ENCODE peak calls at places on chromosomes 6 and 20, in four cellular contexts. One of them, this sample, is unnamed.

GRCh38 chr6:1053587-1053986 is 258.3 kb upstream of the FOXQ1 start:
- DNase-seq in DND-41: no peak
- DNase-seq in mucosa of descending colon: no peak
- DNase-seq in HCT116: no peak
- DNase-seq in this sample: no peak

GRCh38 chr6:38271081-38271480 is 368.6 kb downstream of the BTBD9 start:
- DNase-seq in mucosa of descending colon: no peak
- DNase-seq in DND-41: no peak
- DNase-seq in HCT116: no peak
- DNase-seq in this sample: no peak

GRCh38 chr6:35919085-35919826 is 1.6 kb downstream of the SRPK1 start:
- DNase-seq in mucosa of descending colon: no peak
- DNase-seq in HCT116: no peak
- DNase-seq in DND-41: no peak
- DNase-seq in this sample: no peak

GRCh38 chr6:92810913-92811312 is 608.4 kb downstream of the EPHA7 start:
- DNase-seq in mucosa of descending colon: no peak
- DNase-seq in HCT116: peak
- DNase-seq in DND-41: peak
- DNase-seq in this sample: no peak

GRCh38 chr6:82413868-82414267 is 50.3 kb downstream of the TPBG start:
- DNase-seq in DND-41: no peak
- DNase-seq in mucosa of descending colon: no peak
- DNase-seq in HCT116: no peak
- DNase-seq in this sample: no peak

GRCh38 chr6:3133515-3133914 is 15.0 kb downstream of the BPHL start:
- DNase-seq in DND-41: no peak
- DNase-seq in HCT116: no peak
- DNase-seq in mucosa of descending colon: no peak
- DNase-seq in this sample: no peak

GRCh38 chr6:138727182-138727581 is 46.4 kb upstream of the CCDC28A start:
- DNase-seq in mucosa of descending colon: no peak
- DNase-seq in HCT116: no peak
- DNase-seq in DND-41: no peak
- DNase-seq in this sample: no peak

GRCh38 chr20:62784497-62784896 is 11.8 kb upstream of the MRGBP start:
- DNase-seq in DND-41: no peak
- DNase-seq in HCT116: no peak
- DNase-seq in mucosa of descending colon: no peak
- DNase-seq in this sample: no peak

GRCh38 chr6:34144581-34145160 is 1.2 kb downstream of the GRM4 start:
- DNase-seq in mucosa of descending colon: no peak
- DNase-seq in DND-41: no peak
- DNase-seq in HCT116: no peak
- DNase-seq in this sample: peak

GRCh38 chr6:35084511-35085203 is 56.5 kb downstream of the TCP11 start:
- DNase-seq in HCT116: no peak
- DNase-seq in DND-41: no peak
- DNase-seq in mucosa of descending colon: peak
- DNase-seq in this sample: peak

GRCh38 chr6:157982297-157982579 is 575 bp downstream of the SYNJ2 start:
- DNase-seq in HCT116: no peak
- DNase-seq in DND-41: peak
- DNase-seq in mucosa of descending colon: peak
- DNase-seq in this sample: peak

GRCh38 chr6:158769696-158770446 is 49.3 kb downstream of the EZR start:
- DNase-seq in HCT116: no peak
- DNase-seq in DND-41: no peak
- DNase-seq in mucosa of descending colon: no peak
- DNase-seq in this sample: no peak

GRCh38 chr6:1042583-1043457 is 269.1 kb upstream of the FOXQ1 start:
- DNase-seq in mucosa of descending colon: no peak
- DNase-seq in HCT116: no peak
- DNase-seq in DND-41: no peak
- DNase-seq in this sample: no peak

GRCh38 chr6:3230275-3231212 is 3.1 kb upstream of the TUBB2B start:
- DNase-seq in mucosa of descending colon: no peak
- DNase-seq in DND-41: no peak
- DNase-seq in HCT116: no peak
- DNase-seq in this sample: no peak

GRCh38 chr6:36979343-36979742 is 6.7 kb downstream of the MTCH1 start:
- DNase-seq in mucosa of descending colon: peak
- DNase-seq in DND-41: peak
- DNase-seq in HCT116: no peak
- DNase-seq in this sample: peak

GRCh38 chr6:166251655-166252054 is 56.5 kb downstream of the PRR18 start:
- DNase-seq in DND-41: peak
- DNase-seq in mucosa of descending colon: no peak
- DNase-seq in HCT116: no peak
- DNase-seq in this sample: no peak

GRCh38 chr6:16276991-16277981 is 38.9 kb downstream of the GMPR start:
- DNase-seq in mucosa of descending colon: peak
- DNase-seq in DND-41: no peak
- DNase-seq in HCT116: peak
- DNase-seq in this sample: peak
- H3K4me3 ChIP-seq in mucosa of descending colon: no peak
- H3K4me3 ChIP-seq in DND-41: no peak
- H3K4me3 ChIP-seq in HCT116: no peak
- H3K4me3 ChIP-seq in this sample: no peak

DNA sequence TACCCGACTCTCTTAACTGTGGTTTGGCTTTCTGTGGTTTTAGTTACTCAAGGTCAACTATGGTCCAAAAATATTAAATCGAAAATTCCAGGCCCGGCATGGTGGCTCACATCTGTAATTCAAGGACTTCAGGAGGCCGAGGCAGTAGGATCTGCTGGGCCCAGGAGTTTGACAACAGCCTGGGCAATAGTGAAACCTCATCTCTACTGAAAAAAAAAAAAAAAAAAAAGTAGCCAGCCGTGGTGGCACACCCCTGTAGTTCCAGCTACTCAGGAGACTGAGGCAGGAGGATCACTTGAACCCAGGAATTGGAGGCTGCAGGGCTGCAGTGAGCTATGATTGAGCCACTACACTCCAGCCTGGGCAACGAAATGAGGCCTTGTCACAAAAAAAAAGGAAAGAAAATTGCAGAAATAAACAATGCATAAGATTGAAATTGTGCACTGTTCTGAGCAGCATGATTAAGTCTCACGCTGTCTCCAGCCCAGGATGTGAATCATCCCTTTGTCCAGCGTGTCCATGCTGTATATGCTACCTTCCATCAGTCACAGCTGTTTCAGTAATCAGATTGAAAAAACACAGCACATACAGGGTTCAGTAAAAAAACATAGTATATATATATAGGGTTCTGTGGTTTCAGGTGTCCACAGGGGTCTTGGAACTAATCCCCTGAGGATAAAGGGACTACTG is 40.7 kb downstream of the RGS17 start:
- DNase-seq in DND-41: no peak
- DNase-seq in HCT116: peak
- DNase-seq in mucosa of descending colon: no peak
- DNase-seq in this sample: no peak
- H3K4me3 ChIP-seq in DND-41: no peak
- H3K4me3 ChIP-seq in HCT116: no peak
- H3K4me3 ChIP-seq in mucosa of descending colon: no peak
- H3K4me3 ChIP-seq in this sample: no peak

DNA sequence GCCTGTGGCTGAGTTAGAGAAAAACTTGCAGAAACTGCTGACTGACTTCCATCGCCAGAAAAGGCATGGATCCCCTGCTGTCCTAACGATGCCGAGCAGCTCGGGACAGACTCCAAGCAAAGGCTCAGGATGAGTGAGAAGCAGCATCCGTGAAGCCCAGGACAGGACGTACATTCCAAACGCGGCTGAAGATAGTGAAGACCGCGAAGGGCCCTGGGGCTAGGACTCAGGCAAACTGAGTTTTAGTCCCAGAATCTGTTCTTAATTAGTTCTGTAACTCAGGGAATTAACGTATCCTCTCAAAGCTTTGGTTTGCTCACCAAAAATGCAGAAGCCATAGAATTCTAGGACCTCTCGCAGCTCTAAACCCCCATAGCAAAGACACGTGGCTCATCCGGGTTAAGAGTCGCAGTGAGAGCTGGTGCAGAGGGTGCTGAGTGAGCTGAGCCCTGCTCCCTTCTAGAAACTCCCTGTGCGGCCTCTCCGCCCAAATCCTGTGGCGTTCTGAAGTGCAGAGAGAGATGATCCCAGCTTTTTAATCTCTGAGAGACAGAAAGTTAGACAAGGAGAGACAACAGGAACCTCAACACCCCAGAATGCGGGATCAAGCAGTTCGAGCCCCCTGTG is 132.9 kb upstream of the THBS2 start:
- DNase-seq in HCT116: no peak
- DNase-seq in DND-41: no peak
- DNase-seq in mucosa of descending colon: no peak
- DNase-seq in this sample: no peak
- H3K4me3 ChIP-seq in HCT116: no peak
- H3K4me3 ChIP-seq in DND-41: no peak
- H3K4me3 ChIP-seq in mucosa of descending colon: no peak
- H3K4me3 ChIP-seq in this sample: peak

DNA sequence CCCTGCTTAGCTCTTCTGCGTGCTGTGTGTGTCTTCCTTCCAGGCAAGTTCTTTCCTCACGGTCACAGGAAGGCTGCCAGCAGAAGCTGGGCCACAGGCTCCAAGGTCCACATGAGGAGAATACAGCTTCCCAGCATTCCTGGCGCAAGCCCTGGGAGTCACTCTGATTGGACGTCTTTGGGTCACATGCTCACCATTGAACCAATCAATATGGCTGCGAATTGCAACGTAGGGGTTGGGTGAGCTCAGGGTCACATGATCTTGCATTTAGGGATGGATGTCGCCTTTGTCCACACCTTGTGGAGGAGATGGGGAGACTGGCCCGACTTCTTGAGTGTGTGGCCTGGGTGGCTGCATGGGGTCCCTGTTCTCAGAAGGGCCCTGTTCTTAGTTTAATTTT is 149.4 kb downstream of the CDH26 start:
- DNase-seq in HCT116: no peak
- DNase-seq in mucosa of descending colon: no peak
- DNase-seq in DND-41: no peak
- DNase-seq in this sample: no peak
- H3K4me3 ChIP-seq in HCT116: no peak
- H3K4me3 ChIP-seq in mucosa of descending colon: no peak
- H3K4me3 ChIP-seq in DND-41: no peak
- H3K4me3 ChIP-seq in this sample: no peak

DNA sequence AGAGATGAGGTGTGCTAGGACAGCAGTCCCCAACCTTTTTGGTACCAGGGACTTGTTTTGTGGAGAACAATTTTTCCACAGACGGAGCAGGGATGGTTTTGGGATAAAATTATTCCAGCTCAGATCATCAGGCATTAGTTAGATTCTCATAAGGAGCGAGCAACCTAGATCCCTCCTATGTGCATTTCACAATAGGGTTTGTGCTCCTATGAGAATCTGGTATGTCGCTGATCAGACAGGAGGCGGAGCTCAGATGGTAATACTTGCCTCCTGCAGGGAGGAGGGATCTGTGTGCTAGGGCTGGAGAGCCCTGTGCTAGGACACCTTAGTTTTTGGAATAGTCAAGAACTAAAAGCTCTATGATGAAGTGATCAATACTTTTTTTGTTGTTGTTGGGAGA is 2.5 kb downstream of the SMIM13 start:
- DNase-seq in mucosa of descending colon: no peak
- DNase-seq in HCT116: peak
- DNase-seq in DND-41: peak
- DNase-seq in this sample: no peak
- H3K4me3 ChIP-seq in mucosa of descending colon: no peak
- H3K4me3 ChIP-seq in HCT116: peak
- H3K4me3 ChIP-seq in DND-41: peak
- H3K4me3 ChIP-seq in this sample: no peak

DNA sequence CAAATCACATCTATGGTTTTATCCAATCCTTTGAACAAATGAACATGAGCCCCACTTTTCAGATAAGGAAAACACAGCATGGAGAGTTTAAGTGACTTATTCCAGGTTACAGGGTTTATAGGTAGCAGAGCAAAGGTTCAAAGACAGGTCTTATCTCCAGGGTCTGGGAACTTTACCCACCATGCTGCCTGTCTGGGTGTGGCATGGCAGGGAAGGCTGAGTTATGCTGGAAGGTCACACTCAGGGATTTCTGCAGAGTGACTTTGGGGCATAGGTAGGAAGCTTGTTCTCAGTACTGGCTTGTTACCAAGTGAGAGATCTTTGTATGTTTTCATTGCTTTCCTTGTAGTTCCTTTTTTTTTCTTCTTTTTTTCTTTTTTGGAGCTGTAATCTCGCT is 1.8 kb downstream of the ZNF831 start:
- DNase-seq in mucosa of descending colon: no peak
- DNase-seq in DND-41: no peak
- DNase-seq in HCT116: no peak
- DNase-seq in this sample: no peak
- H3K4me3 ChIP-seq in mucosa of descending colon: no peak
- H3K4me3 ChIP-seq in DND-41: no peak
- H3K4me3 ChIP-seq in HCT116: no peak
- H3K4me3 ChIP-seq in this sample: no peak

GRCh38 chr20:21396921-21397340 is 395 bp downstream of the NKX2-4 start:
- DNase-seq in HCT116: no peak
- DNase-seq in mucosa of descending colon: peak
- DNase-seq in DND-41: no peak
- DNase-seq in this sample: peak
- H3K4me3 ChIP-seq in HCT116: no peak
- H3K4me3 ChIP-seq in mucosa of descending colon: no peak
- H3K4me3 ChIP-seq in DND-41: no peak
- H3K4me3 ChIP-seq in this sample: no peak

GRCh38 chr6:25645916-25646315 is 6.1 kb upstream of the SCGN start:
- DNase-seq in mucosa of descending colon: no peak
- DNase-seq in HCT116: no peak
- DNase-seq in DND-41: no peak
- DNase-seq in this sample: no peak
- H3K4me3 ChIP-seq in mucosa of descending colon: no peak
- H3K4me3 ChIP-seq in HCT116: no peak
- H3K4me3 ChIP-seq in DND-41: no peak
- H3K4me3 ChIP-seq in this sample: no peak

GRCh38 chr6:100346828-100347227 is 117.9 kb downstream of the SIM1 start:
- DNase-seq in mucosa of descending colon: no peak
- DNase-seq in DND-41: no peak
- DNase-seq in HCT116: no peak
- DNase-seq in this sample: no peak
- H3K4me3 ChIP-seq in mucosa of descending colon: no peak
- H3K4me3 ChIP-seq in DND-41: peak
- H3K4me3 ChIP-seq in HCT116: no peak
- H3K4me3 ChIP-seq in this sample: no peak